ENCODE peak calls at places on chromosomes 3 and 15, in six cellular contexts. H, D, S, I, P and W are unnamed samples.

GRCh38 chr3:88031543-88032148 is 27.2 kb downstream of the CGGBP1 start:
- DNase-seq in P (no peak), I (no peak), D (no peak), S (no peak), H (no peak), W (no peak)

GRCh38 chr3:142152349-142152748 is 3.0 kb upstream of the TFDP2 start:
- DNase-seq in P (no peak), I (peak), H (no peak), S (no peak), D (no peak), W (no peak)

GRCh38 chr3:137360531-137361201 is 402.9 kb downstream of the IL20RB start:
- DNase-seq in P (no peak), I (no peak), H (no peak), S (no peak), D (no peak), W (no peak)

GRCh38 chr15:62112616-62113593 is 46.1 kb downstream of the C2CD4A start:
- DNase-seq in D (peak), S (peak), P (no peak), H (peak), I (no peak), W (no peak)

GRCh38 chr3:129014148-129014547 is 13.0 kb downstream of the EFCC1 start:
- DNase-seq in D (no peak), S (no peak), P (no peak), I (no peak), H (no peak), W (no peak)

GRCh38 chr3:10289785-10290355 is 2.9 kb downstream of the GHRL start:
- DNase-seq in I (no peak), D (no peak), P (no peak), H (no peak), S (no peak), W (no peak)

GRCh38 chr15:63093486-63094205 is 28.0 kb upstream of the LACTB start:
- DNase-seq in S (peak), P (peak), I (peak), D (peak), H (no peak), W (peak)

GRCh38 chr3:31423522-31423921 is 109.2 kb upstream of the STT3B start:
- DNase-seq in I (no peak), D (no peak), P (no peak), H (no peak), S (peak), W (no peak)

GRCh38 chr3:155241559-155241958 is 51.9 kb downstream of the STRIT1 start:
- DNase-seq in H (peak), P (no peak), S (peak), I (no peak), D (no peak), W (no peak)

GRCh38 chr3:195815169-195815771 is 3.5 kb upstream of the MUC4 start:
- DNase-seq in P (no peak), D (no peak), H (no peak), S (no peak), I (no peak), W (no peak)

GRCh38 chr15:52678468-52679231 is 538 bp downstream of the ATOSA start:
- DNase-seq in D (peak), I (peak), P (peak), H (no peak), S (peak), W (peak)

GRCh38 chr3:127610105-127610504 is 11.9 kb downstream of the MCM2 start:
- DNase-seq in P (no peak), H (no peak), S (no peak), D (no peak), I (no peak), W (no peak)

GRCh38 chr3:181134873-181135272 is 145.3 kb upstream of the DNAJC19 start:
- DNase-seq in D (no peak), I (no peak), S (no peak), H (no peak), P (no peak), W (no peak)

GRCh38 chr3:37689645-37690356 is 171.9 kb upstream of the CTDSPL start:
- DNase-seq in I (no peak), P (no peak), D (no peak), S (no peak), H (no peak), W (no peak)

GRCh38 chr15:39506146-39506545 is 74.7 kb upstream of the THBS1 start:
- DNase-seq in D (no peak), P (no peak), H (no peak), I (no peak), S (no peak), W (no peak)

GRCh38 chr3:24709921-24710320 is 215.3 kb upstream of the THRB start:
- DNase-seq in P (no peak), S (no peak), D (no peak), I (no peak), H (no peak), W (no peak)

GRCh38 chr3:38836561-38836960 is 20.5 kb upstream of the SCN10A start:
- DNase-seq in D (no peak), H (no peak), S (no peak), I (no peak), P (no peak), W (no peak)

GRCh38 chr15:72770673-72771328 is 12.8 kb downstream of the ADPGK start:
- DNase-seq in D (no peak), I (no peak), H (no peak), S (no peak), P (no peak), W (no peak)

GRCh38 chr3:10985181-10985580 is 7.4 kb upstream of the SLC6A1 start:
- DNase-seq in S (no peak), D (no peak), I (no peak), H (no peak), P (no peak), W (no peak)

GRCh38 chr3:5053021-5053831 is 68.9 kb upstream of the ARL8B start:
- DNase-seq in S (no peak), H (peak), P (no peak), I (no peak), D (no peak), W (no peak)

GRCh38 chr15:63553388-63553791 is 43.8 kb upstream of the FBXL22 start:
- DNase-seq in S (peak), D (no peak), I (no peak), P (no peak), H (peak), W (no peak)

GRCh38 chr15:33148129-33148850 is 46.2 kb downstream of the FMN1 start:
- DNase-seq in S (no peak), D (no peak), I (no peak), P (no peak), H (no peak), W (no peak)

GRCh38 chr3:123027292-123028232 is at the start of gene SEMA5B:
- DNase-seq in H (no peak), I (peak), S (no peak), D (peak), P (peak), W (no peak)

GRCh38 chr3:37256447-37256846 is 82.1 kb upstream of the LRRFIP2 start:
- DNase-seq in S (no peak), P (no peak), I (no peak), D (no peak), H (no peak), W (no peak)

GRCh38 chr3:23949784-23950183 is 4.7 kb downstream of the NR1D2 start:
- DNase-seq in P (no peak), I (no peak), S (no peak), H (no peak), D (peak), W (no peak)

GRCh38 chr3:50350527-50351317 is at the start of the genes CYB561D2 and NPRL2:
- DNase-seq in S (peak), P (peak), I (peak), D (peak), H (peak), W (peak)

GRCh38 chr3:50354186-50354764 is 3.6 kb downstream of the CYB561D2 start:
- DNase-seq in D (no peak), H (no peak), S (no peak), P (no peak), I (no peak), W (no peak)

GRCh38 chr3:50353231-50354004 is 2.8 kb downstream of the CYB561D2 start:
- DNase-seq in P (no peak), I (no peak), D (no peak), S (no peak), H (no peak), W (no peak)

GRCh38 chr3:50351318-50351687 is 641 bp downstream of the CYB561D2 start:
- DNase-seq in H (no peak), P (no peak), D (no peak), S (no peak), I (no peak), W (no peak)

GRCh38 chr3:50352762-50353161 is 2.1 kb downstream of the CYB561D2 start:
- DNase-seq in S (peak), P (no peak), H (no peak), D (no peak), I (no peak), W (no peak)
- TF ChIP-seq CTCF in S (peak), P (peak), H (peak), D (no peak), I (no peak), W (no peak)

DNA sequence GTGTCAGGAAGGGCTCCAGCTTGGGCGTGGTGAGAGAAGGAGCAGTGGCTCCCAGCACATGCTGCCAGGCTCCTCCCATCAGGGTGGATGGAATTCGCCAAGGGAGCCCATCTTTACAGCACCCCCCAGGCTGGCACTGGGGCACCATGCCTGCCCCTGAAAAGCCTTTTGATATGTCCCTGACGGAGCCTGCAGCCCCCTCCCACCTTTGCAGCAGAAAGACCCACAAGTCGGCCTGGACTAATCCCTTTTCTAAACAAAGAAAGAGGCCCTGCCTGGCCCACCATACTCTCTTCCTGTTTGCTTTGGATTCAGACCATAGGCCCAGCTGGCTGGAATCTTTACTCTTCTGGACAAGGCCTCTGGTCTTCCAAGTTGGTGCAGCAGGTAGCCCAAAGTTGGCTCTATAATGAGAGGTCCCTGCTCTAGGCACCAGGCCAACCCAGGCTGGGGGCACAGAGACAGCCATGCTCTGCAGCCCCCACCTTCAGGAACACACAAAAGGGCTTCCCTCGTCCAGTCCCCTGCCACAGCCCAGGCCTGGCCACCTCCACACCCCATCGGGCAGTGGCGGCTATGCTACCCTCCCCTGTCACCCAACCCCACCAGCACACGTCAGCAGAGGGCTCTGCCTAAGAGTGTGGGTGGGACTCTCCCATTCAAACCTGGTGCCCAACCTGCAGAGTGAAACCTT is 5.4 kb downstream of the ANPEP start:
- DNase-seq in I (no peak), H (no peak), D (no peak), S (no peak), P (no peak), W (no peak)
- TF ChIP-seq CTCF in I (no peak), H (no peak), D (no peak), S (no peak), P (no peak), W (no peak)

DNA sequence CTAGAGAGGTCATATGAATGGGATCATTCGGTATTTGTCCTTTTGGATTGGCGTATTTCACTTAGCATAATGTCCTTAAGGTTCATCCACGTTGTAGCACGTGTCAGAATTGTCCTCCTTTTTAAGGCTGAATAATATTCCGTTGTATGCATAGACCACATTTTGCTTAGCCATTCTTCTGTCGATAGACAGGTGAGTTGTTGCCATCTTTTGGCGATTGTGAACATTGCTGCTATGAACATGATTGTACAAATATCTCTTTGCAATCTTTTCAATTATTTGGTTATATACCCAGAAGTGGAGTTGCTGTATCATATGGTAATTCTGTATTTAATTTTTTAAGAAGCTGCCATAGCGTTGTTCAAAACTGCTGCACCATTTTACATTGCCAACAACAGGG is 52.4 kb upstream of the GOLGA8J start:
- DNase-seq in H (no peak), P (no peak), I (no peak), S (no peak), D (no peak), W (no peak)
- TF ChIP-seq CTCF in H (peak), P (no peak), I (no peak), S (no peak), D (no peak), W (no peak)

GRCh38 chr15:37204698-37205097 is 104.3 kb upstream of the MEIS2 start:
- DNase-seq in I (no peak), H (no peak), P (no peak), D (no peak), S (no peak), W (no peak)
- TF ChIP-seq CTCF in I (no peak), H (peak), P (no peak), D (no peak), S (no peak), W (no peak)

DNA sequence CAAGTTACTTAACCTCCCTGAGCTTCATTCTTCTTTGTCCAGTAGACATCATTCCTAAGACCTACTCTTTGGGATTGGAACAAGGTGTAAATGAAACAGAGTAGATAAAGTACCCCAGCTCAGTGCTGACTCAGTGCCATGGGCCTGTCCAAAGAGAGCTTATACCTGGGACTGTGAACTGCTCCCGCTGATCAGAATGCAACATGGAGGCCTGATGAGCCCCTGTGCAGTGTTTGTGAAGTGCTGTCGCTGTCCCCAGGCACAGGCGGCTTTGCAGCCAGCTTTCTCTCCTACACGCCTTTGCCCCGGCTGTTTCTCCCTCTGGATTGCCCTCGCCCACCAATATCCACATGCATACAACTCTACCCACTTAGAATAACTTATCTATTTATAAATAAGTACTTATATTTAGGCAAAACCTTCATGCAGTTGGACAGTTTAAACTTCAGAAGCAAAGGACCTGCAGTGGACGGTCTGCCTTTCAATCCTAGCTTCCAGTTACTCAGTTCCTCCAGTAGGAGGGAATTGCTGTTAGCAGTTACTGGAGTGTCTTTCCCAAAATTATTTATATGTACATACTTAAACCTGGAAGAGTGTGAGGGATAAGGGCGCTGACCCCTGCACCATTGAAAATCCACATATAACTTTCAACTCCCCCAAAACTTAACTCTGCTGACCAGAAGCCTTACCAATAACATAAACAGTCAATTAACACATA is 80.0 kb downstream of the CORO2B start:
- DNase-seq in I (no peak), P (no peak), H (no peak), D (no peak), S (no peak), W (no peak)
- TF ChIP-seq CTCF in I (no peak), P (peak), H (no peak), D (no peak), S (no peak), W (no peak)

DNA sequence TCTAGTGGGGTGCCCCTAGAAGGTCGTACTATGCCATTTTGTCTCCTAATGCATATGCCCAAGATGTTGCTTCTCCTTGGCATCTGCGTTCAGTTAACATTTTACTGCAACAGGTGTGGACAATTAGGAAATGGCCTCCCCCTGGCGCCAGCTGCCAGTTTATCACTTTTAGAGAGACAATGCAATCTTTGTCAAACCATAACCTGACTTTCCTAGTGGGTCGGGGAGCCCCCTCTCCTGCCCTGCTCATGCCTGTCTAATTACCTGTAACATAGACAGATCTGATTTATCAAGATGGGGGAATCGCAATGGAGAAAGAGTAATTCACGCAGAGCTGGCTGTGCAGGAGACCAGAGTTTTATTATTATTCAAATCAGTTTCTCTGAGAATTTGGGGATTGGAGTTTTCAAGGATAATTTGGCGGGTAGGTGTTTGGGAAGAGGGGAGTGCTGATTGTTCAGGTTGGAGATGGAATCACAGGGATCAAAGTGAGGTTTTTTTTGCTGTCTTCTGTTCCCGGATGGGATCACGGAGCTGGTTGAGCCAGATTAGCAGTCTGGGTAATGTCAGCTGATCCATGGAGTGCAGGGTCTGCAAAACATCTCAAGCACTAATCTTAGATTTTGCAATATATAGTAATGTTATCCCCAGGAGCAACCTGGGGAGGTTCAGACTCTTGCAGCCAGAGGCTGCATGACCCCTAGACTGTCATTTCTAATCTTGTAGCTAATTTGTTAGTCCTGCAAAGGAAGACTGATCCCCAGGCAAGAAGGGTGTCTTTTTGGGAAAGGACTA is 353.9 kb upstream of the SGO1 start:
- DNase-seq in S (no peak), I (no peak), D (no peak), H (no peak), P (no peak), W (no peak)
- TF ChIP-seq CTCF in S (no peak), I (no peak), D (no peak), H (no peak), P (no peak), W (no peak)

DNA sequence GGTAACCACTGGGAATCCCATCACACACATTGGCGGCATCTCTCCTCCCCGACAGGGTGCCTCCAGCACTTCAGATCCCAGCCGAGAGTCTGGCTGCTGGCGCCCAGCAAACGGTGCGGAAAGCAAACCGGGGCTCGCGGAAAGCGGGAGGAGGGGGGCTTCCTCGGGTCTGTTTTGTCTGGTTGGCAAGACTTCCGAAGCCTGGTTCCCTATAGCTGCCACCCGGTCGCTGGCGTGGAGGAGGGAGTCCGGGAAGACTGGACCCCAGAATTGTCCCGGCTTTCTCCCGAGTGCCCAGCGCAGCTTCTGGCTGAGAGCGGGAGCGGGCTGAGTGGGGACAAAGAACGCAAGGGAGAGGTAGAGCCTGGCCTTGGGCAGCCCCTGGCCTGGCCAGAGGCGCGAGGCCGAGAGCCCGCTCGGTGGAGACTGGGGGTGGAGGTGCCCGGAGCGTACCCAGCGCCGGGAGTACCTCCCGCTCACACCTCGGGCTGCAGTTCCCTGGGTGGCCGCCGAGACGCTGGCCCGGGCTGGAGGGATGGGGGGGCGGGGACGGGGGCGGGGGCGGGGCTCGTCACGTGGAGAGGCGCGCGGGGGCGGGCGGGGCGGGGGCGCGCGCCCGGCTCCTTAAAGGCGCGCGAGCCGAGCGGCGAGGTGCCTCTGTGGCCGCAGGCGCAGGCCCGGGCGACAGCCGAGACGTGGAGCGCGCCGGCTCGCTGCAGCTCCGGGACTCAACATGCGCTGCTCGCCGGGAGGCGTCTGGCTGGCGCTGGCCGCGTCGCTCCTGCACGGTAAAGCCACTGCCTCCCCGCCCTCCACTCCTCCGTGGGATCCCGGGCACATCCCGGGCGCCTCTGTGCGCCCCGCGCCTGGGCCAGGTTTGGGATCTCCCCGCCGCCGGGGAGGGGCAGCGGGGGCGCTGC is at the start of gene CHRNA7:
- DNase-seq in I (peak), P (peak), H (no peak), S (peak), D (peak), W (no peak)
- TF ChIP-seq CTCF in I (no peak), P (peak), H (no peak), S (no peak), D (peak), W (no peak)

GRCh38 chr3:2303567-2303966 is 204.9 kb downstream of the CNTN4 start:
- DNase-seq in I (no peak), H (no peak), D (no peak), S (no peak), P (peak), W (no peak)
- TF ChIP-seq CTCF in I (no peak), H (no peak), D (no peak), S (no peak), P (no peak), W (no peak)

GRCh38 chr3:184591789-184592188 is 30.2 kb downstream of the EPHB3 start:
- DNase-seq in D (no peak), H (no peak), S (no peak), P (no peak), I (no peak), W (no peak)
- TF ChIP-seq CTCF in D (no peak), H (no peak), S (no peak), P (no peak), I (no peak), W (no peak)

DNA sequence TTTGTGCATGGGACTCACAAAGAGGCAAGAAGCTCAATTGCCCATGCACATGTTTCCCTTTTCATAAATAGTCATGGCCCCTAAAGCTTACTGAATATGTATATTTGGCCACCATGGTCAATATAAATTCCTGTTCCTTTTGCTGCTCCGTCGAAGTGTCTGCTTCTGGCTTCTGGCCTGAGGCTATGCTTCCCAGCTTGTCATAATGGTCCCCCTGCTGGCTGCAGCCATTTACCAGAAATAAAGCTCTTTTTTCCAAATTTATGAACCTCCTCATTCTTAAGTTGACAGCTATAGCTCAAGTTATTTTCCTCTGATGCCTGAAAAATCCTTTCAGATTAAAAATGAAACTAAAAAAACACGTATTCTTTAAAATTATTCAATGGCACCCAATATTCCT is 602.1 kb downstream of the VGLL3 start:
- DNase-seq in S (no peak), H (no peak), D (no peak), I (no peak), P (no peak), W (no peak)
- TF ChIP-seq CTCF in S (no peak), H (no peak), D (no peak), I (no peak), P (peak), W (no peak)